ENCODE peak calls at places on chromosome 5, in seven cellular contexts. G is GM20000, U is fibroblast of pulmonary artery, S is A549, F is HFFc6, T is brain microvascular endothelial cell, C is tibial artery. N is an unnamed sample.

GRCh38 chr5:132822650-132823480 is 7.6 kb downstream of the SHROOM1 start:
- DNase-seq in G (peak; percentile 44), U (peak; percentile 34), S (no peak), F (no peak), T (no peak), C (no peak), N (peak; percentile 57)

GRCh38 chr5:147381555-147381954 is 128.3 kb downstream of the DPYSL3 start:
- DNase-seq in G (no peak), U (no peak), S (no peak), F (no peak), T (no peak), C (no peak), N (no peak)

GRCh38 chr5:177565046-177565445 is 10.7 kb upstream of the FAM193B start:
- DNase-seq in G (no peak), U (no peak), S (no peak), F (no peak), T (no peak), C (no peak), N (no peak)

GRCh38 chr5:157106668-157107461 is 2.0 kb downstream of the HAVCR2 start:
- DNase-seq in G (peak; percentile 35), U (no peak), S (no peak), F (no peak), T (no peak), C (peak; percentile 65), N (no peak)

GRCh38 chr5:181121675-181122561 is 9.1 kb downstream of the OR2V1 start:
- DNase-seq in G (no peak), U (no peak), S (peak; percentile 28), F (no peak), T (no peak), C (no peak), N (no peak)

GRCh38 chr5:143922718-143923117 is 110.8 kb downstream of the HMHB1 start:
- DNase-seq in G (no peak), U (peak; percentile 51), S (peak; percentile 38), F (peak; percentile 66), T (peak; percentile 53), C (peak; percentile 56), N (peak; percentile 54)

GRCh38 chr5:72248352-72249032 is 71.5 kb downstream of the MRPS27 start:
- DNase-seq in G (no peak), U (peak; percentile 91), S (peak; percentile 67), F (peak; percentile 77), T (peak; percentile 70), C (peak; percentile 52), N (peak; percentile 80)

GRCh38 chr5:125227333-125228075 is 481.1 kb upstream of the ZNF608 start:
- DNase-seq in G (no peak), U (peak; percentile 41), S (peak; percentile 29), F (peak; percentile 3), T (peak; percentile 40), C (no peak), N (peak; percentile 57)

GRCh38 chr5:164562271-164562856 is 1056.9 kb downstream of the MAT2B start:
- DNase-seq in G (no peak), U (no peak), S (no peak), F (no peak), T (no peak), C (no peak), N (no peak)

GRCh38 chr5:108251350-108251749 is 130.5 kb downstream of the FBXL17 start:
- DNase-seq in G (no peak), U (peak; percentile 61), S (no peak), F (no peak), T (peak; percentile 35), C (no peak), N (peak; percentile 81)

GRCh38 chr5:150846651-150847333 is 471 bp downstream of the IRGM start:
- DNase-seq in G (peak; percentile 85), U (peak; percentile 94), S (peak; percentile 76), F (peak; percentile 82), T (peak; percentile 85), C (no peak), N (peak; percentile 95)

GRCh38 chr5:23507278-23507685 is at the start of gene PRDM9:
- DNase-seq in G (peak; percentile 10), U (peak; percentile 81), S (peak; percentile 93), F (no peak), T (no peak), C (no peak), N (peak; percentile 55)

GRCh38 chr5:23506329-23507236 is 826 bp upstream of the PRDM9 start:
- DNase-seq in G (no peak), U (peak; percentile 64), S (peak; percentile 74), F (no peak), T (no peak), C (no peak), N (peak; percentile 37)
- TF ChIP-seq CTCF in G (no peak), U (peak; percentile 40), S (peak; percentile 30), F (no peak), T (no peak), C (no peak), N (peak; percentile 30)

DNA sequence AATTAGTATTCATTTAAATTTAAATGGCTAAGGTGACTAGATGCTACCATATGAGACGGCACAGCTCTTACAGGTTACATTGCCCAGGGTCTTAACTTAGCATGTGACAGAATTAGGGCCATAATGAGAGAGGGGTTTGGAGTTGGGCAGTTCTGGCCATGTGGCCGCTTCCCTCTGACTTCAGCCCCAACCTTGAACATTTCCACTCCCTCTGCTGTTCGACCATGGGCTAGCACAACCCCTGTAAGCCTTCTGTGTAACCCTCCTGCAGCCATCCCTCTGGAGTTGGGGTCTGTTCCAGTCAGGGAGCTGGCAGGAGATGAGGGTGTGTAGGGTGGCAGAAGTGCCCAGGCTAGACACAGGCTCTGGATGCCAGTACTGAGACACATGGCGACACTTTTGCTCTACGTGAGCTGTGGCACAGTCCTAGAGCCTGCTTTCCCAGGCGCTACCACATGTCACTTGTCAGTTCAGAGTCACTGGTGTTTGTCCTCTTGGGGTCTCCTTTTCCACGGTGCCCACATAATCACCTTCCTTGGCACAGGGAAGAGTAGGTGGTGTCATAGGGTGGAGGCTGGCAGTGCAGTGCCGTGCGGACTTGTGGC is 128.7 kb upstream of the PITX1 start:
- DNase-seq in G (no peak), U (no peak), S (no peak), F (no peak), T (no peak), C (no peak), N (no peak)
- TF ChIP-seq CTCF in G (no peak), U (no peak), S (no peak), F (peak; percentile 45), T (peak; percentile 8), C (no peak), N (peak; percentile 26)

GRCh38 chr5:61330879-61331406 is 1.1 kb upstream of the ZSWIM6 start:
- DNase-seq in G (peak; percentile 67), U (peak; percentile 83), S (peak; percentile 82), F (peak; percentile 73), T (no peak), C (peak; percentile 63), N (peak; percentile 79)
- TF ChIP-seq CTCF in G (peak; percentile 32), U (peak; percentile 28), S (peak; percentile 42), F (peak; percentile 75), T (peak; percentile 36), C (peak; percentile 39), N (peak; percentile 32)

GRCh38 chr5:134227259-134227658 is 1.4 kb upstream of the PPP2CA start:
- DNase-seq in G (no peak), U (no peak), S (peak; percentile 64), F (no peak), T (no peak), C (no peak), N (peak; percentile 25)
- TF ChIP-seq CTCF in G (no peak), U (no peak), S (no peak), F (no peak), T (no peak), C (no peak), N (peak; percentile 10)

GRCh38 chr5:112551437-112552018 is 132.5 kb upstream of the EPB41L4A start:
- DNase-seq in G (peak; percentile 52), U (peak; percentile 84), S (peak; percentile 66), F (peak; percentile 65), T (peak; percentile 75), C (peak; percentile 42), N (peak; percentile 87)
- TF ChIP-seq CTCF in G (peak; percentile 38), U (peak; percentile 74), S (peak; percentile 89), F (peak; percentile 90), T (peak; percentile 63), C (peak; percentile 73), N (peak; percentile 72)